ENCODE peak calls at places on chromosomes 6 and 20, in four cellular contexts. One of them, this sample, is unnamed.

GRCh38 chr6:169421890-169422289 is 168.2 kb upstream of the THBS2 start:
- DNase-seq in KG1: no peak
- DNase-seq in psoas muscle: no peak
- DNase-seq in omental fat pad: no peak
- DNase-seq in this sample: no peak

GRCh38 chr6:125904871-125905270 is 51.7 kb upstream of the HINT3 start:
- DNase-seq in KG1: no peak
- DNase-seq in psoas muscle: no peak
- DNase-seq in omental fat pad: no peak
- DNase-seq in this sample: no peak

GRCh38 chr6:99521557-99522286 is 6.5 kb upstream of the USP45 start:
- DNase-seq in omental fat pad: no peak
- DNase-seq in KG1: no peak
- DNase-seq in psoas muscle: no peak
- DNase-seq in this sample: peak; percentile 38

GRCh38 chr6:138517635-138518034 is 18.3 kb upstream of the NHSL1 start:
- DNase-seq in omental fat pad: no peak
- DNase-seq in psoas muscle: no peak
- DNase-seq in KG1: no peak
- DNase-seq in this sample: peak; percentile 24

GRCh38 chr20:64058536-64058935 is 4.5 kb upstream of the TCEA2 start:
- DNase-seq in psoas muscle: no peak
- DNase-seq in omental fat pad: no peak
- DNase-seq in KG1: no peak
- DNase-seq in this sample: no peak

GRCh38 chr6:157944983-157945931 is 36.4 kb upstream of the SYNJ2 start:
- DNase-seq in psoas muscle: no peak
- DNase-seq in omental fat pad: no peak
- DNase-seq in KG1: no peak
- DNase-seq in this sample: no peak

GRCh38 chr20:62581806-62582205 is 60.5 kb upstream of the SLCO4A1 start:
- DNase-seq in KG1: no peak
- DNase-seq in omental fat pad: no peak
- DNase-seq in psoas muscle: no peak
- DNase-seq in this sample: no peak

GRCh38 chr6:128655978-128656498 is 135.6 kb upstream of the PTPRK start:
- DNase-seq in psoas muscle: no peak
- DNase-seq in omental fat pad: no peak
- DNase-seq in KG1: no peak
- DNase-seq in this sample: no peak

GRCh38 chr6:107585815-107586435 is 96.0 kb downstream of the SOBP start:
- DNase-seq in omental fat pad: no peak
- DNase-seq in KG1: no peak
- DNase-seq in psoas muscle: no peak
- DNase-seq in this sample: no peak

GRCh38 chr6:7249946-7250643 is 62.9 kb downstream of the SSR1 start:
- DNase-seq in psoas muscle: no peak
- DNase-seq in omental fat pad: no peak
- DNase-seq in KG1: no peak
- DNase-seq in this sample: no peak

GRCh38 chr6:39365281-39366074 is 43.0 kb upstream of the KCNK16 start:
- DNase-seq in omental fat pad: no peak
- DNase-seq in KG1: no peak
- DNase-seq in psoas muscle: no peak
- DNase-seq in this sample: no peak

GRCh38 chr6:111727041-111727440 is 121.4 kb upstream of the TRAF3IP2 start:
- DNase-seq in omental fat pad: no peak
- DNase-seq in psoas muscle: no peak
- DNase-seq in KG1: no peak
- DNase-seq in this sample: no peak

GRCh38 chr6:97714772-97715171 is 431.8 kb upstream of the MMS22L start:
- DNase-seq in psoas muscle: no peak
- DNase-seq in KG1: no peak
- DNase-seq in omental fat pad: no peak
- DNase-seq in this sample: no peak

GRCh38 chr6:71410164-71410566 is 121.6 kb downstream of the OGFRL1 start:
- DNase-seq in psoas muscle: no peak
- DNase-seq in KG1: no peak
- DNase-seq in omental fat pad: no peak
- DNase-seq in this sample: no peak

GRCh38 chr6:19137419-19138035 is 699.6 kb upstream of the ID4 start:
- DNase-seq in psoas muscle: no peak
- DNase-seq in KG1: no peak
- DNase-seq in omental fat pad: no peak
- DNase-seq in this sample: no peak

GRCh38 chr20:50521221-50521642 is 11.0 kb downstream of the PTPN1 start:
- DNase-seq in psoas muscle: no peak
- DNase-seq in omental fat pad: no peak
- DNase-seq in KG1: no peak
- DNase-seq in this sample: no peak

GRCh38 chr6:27892596-27893058 is 19.6 kb downstream of the OR2B2 start:
- DNase-seq in omental fat pad: no peak
- DNase-seq in psoas muscle: no peak
- DNase-seq in KG1: no peak
- DNase-seq in this sample: no peak

GRCh38 chr6:142833054-142833453 is 111.9 kb downstream of the HIVEP2 start:
- DNase-seq in omental fat pad: no peak
- DNase-seq in psoas muscle: no peak
- DNase-seq in KG1: no peak
- DNase-seq in this sample: no peak

GRCh38 chr6:134451529-134451928 is 133.6 kb upstream of the SGK1 start:
- DNase-seq in psoas muscle: no peak
- DNase-seq in omental fat pad: no peak
- DNase-seq in KG1: no peak
- DNase-seq in this sample: no peak

GRCh38 chr6:27209659-27210269 is 37.7 kb upstream of the PRSS16 start:
- DNase-seq in omental fat pad: no peak
- DNase-seq in psoas muscle: no peak
- DNase-seq in KG1: no peak
- DNase-seq in this sample: no peak

GRCh38 chr6:152124432-152125074 is 317.1 kb downstream of the ESR1 start:
- DNase-seq in omental fat pad: no peak
- DNase-seq in psoas muscle: no peak
- DNase-seq in KG1: peak; percentile 26
- DNase-seq in this sample: no peak

GRCh38 chr6:31194271-31194834 is 23.9 kb upstream of the POU5F1 start:
- DNase-seq in KG1: no peak
- DNase-seq in psoas muscle: no peak
- DNase-seq in omental fat pad: no peak
- DNase-seq in this sample: no peak

GRCh38 chr20:32505723-32506473 is 79.2 kb downstream of the NOL4L start:
- DNase-seq in KG1: no peak
- DNase-seq in omental fat pad: no peak
- DNase-seq in psoas muscle: no peak
- DNase-seq in this sample: no peak

GRCh38 chr6:25476126-25476525 is 175.9 kb upstream of the SCGN start:
- DNase-seq in omental fat pad: no peak
- DNase-seq in psoas muscle: no peak
- DNase-seq in KG1: no peak
- DNase-seq in this sample: no peak

GRCh38 chr6:106165885-106166485 is 79.8 kb downstream of the PRDM1 start:
- DNase-seq in KG1: no peak
- DNase-seq in omental fat pad: no peak
- DNase-seq in psoas muscle: no peak
- DNase-seq in this sample: no peak

GRCh38 chr6:73566954-73567591 is 46.2 kb upstream of the EEF1A1 start:
- DNase-seq in psoas muscle: peak; percentile 74
- DNase-seq in omental fat pad: peak; percentile 41
- DNase-seq in KG1: no peak
- DNase-seq in this sample: peak; percentile 69

GRCh38 chr6:137013031-137013430 is 31.7 kb downstream of the IL20RA start:
- DNase-seq in KG1: no peak
- DNase-seq in psoas muscle: no peak
- DNase-seq in omental fat pad: no peak
- DNase-seq in this sample: no peak

GRCh38 chr6:46466570-46466969 is 24.7 kb downstream of the RCAN2 start:
- DNase-seq in KG1: no peak
- DNase-seq in omental fat pad: no peak
- DNase-seq in psoas muscle: no peak
- DNase-seq in this sample: no peak

GRCh38 chr20:40945754-40946451 is 82.7 kb upstream of the TOP1 start:
- DNase-seq in KG1: no peak
- DNase-seq in psoas muscle: peak; percentile 62
- DNase-seq in omental fat pad: no peak
- DNase-seq in this sample: no peak

GRCh38 chr6:89299451-89299850 is 15.6 kb downstream of the GABRR2 start:
- DNase-seq in psoas muscle: no peak
- DNase-seq in KG1: no peak
- DNase-seq in omental fat pad: no peak
- DNase-seq in this sample: no peak

GRCh38 chr20:41142914-41143313 is 5.6 kb downstream of the PLCG1 start:
- DNase-seq in KG1: peak; percentile 41
- DNase-seq in omental fat pad: no peak
- DNase-seq in psoas muscle: no peak
- DNase-seq in this sample: no peak

This sample was measured in uterus.